ENCODE peak calls at places on chromosomes 12 and 14, in six cellular contexts. One of them, this sample, is unnamed.
A peak's percentile ranks its signal among the peaks of the same experiment; 100 is the strongest.

GRCh38 chr14:91281346-91281745 is 36.8 kb upstream of the GPR68 start:
- DNase-seq in neuronal stem cell: no peak
- DNase-seq in H9: no peak
- DNase-seq in mesenchymal stem cell: no peak
- DNase-seq in IMR-90: peak; percentile 15
- DNase-seq in trophoblast cell: peak; percentile 14
- DNase-seq in this sample: no peak

GRCh38 chr12:87967871-87968270 is 61.3 kb downstream of the C12orf50 start:
- DNase-seq in neuronal stem cell: no peak
- DNase-seq in H9: no peak
- DNase-seq in mesenchymal stem cell: peak; percentile 18
- DNase-seq in IMR-90: no peak
- DNase-seq in trophoblast cell: no peak
- DNase-seq in this sample: no peak

GRCh38 chr12:29067430-29067829 is 81.6 kb upstream of the FAR2 start:
- DNase-seq in neuronal stem cell: no peak
- DNase-seq in H9: no peak
- DNase-seq in mesenchymal stem cell: no peak
- DNase-seq in IMR-90: no peak
- DNase-seq in trophoblast cell: no peak
- DNase-seq in this sample: no peak

GRCh38 chr12:52380271-52380694 is 5.2 kb downstream of the KRT84 start:
- DNase-seq in neuronal stem cell: no peak
- DNase-seq in H9: peak; percentile 81
- DNase-seq in mesenchymal stem cell: peak; percentile 16
- DNase-seq in IMR-90: no peak
- DNase-seq in trophoblast cell: peak; percentile 63
- DNase-seq in this sample: peak; percentile 67

GRCh38 chr14:52015411-52016030 is 26.2 kb downstream of the RTRAF start:
- DNase-seq in neuronal stem cell: no peak
- DNase-seq in H9: peak; percentile 67
- DNase-seq in mesenchymal stem cell: no peak
- DNase-seq in IMR-90: peak; percentile 17
- DNase-seq in trophoblast cell: peak; percentile 43
- DNase-seq in this sample: peak; percentile 61

GRCh38 chr12:49231881-49232650 is 32.8 kb upstream of the TUBA1C start:
- DNase-seq in neuronal stem cell: no peak
- DNase-seq in H9: no peak
- DNase-seq in mesenchymal stem cell: no peak
- DNase-seq in IMR-90: no peak
- DNase-seq in trophoblast cell: no peak
- DNase-seq in this sample: no peak

GRCh38 chr12:12926571-12927071 is 25.3 kb downstream of the GPRC5D start:
- DNase-seq in neuronal stem cell: no peak
- DNase-seq in H9: no peak
- DNase-seq in mesenchymal stem cell: peak; percentile 43
- DNase-seq in IMR-90: no peak
- DNase-seq in trophoblast cell: peak; percentile 83
- DNase-seq in this sample: no peak

GRCh38 chr14:101470266-101470665 is 91.0 kb upstream of the DIO3 start:
- DNase-seq in neuronal stem cell: no peak
- DNase-seq in H9: peak; percentile 16
- DNase-seq in mesenchymal stem cell: no peak
- DNase-seq in IMR-90: no peak
- DNase-seq in trophoblast cell: no peak
- DNase-seq in this sample: no peak

GRCh38 chr14:71588028-71588427 is 344.2 kb upstream of the RGS6 start:
- DNase-seq in neuronal stem cell: no peak
- DNase-seq in H9: no peak
- DNase-seq in mesenchymal stem cell: peak; percentile 25
- DNase-seq in IMR-90: peak; percentile 89
- DNase-seq in trophoblast cell: no peak
- DNase-seq in this sample: no peak

GRCh38 chr12:98856897-98857540 is 211.9 kb downstream of the APAF1 start:
- DNase-seq in neuronal stem cell: peak; percentile 24
- DNase-seq in H9: peak; percentile 91
- DNase-seq in mesenchymal stem cell: no peak
- DNase-seq in IMR-90: no peak
- DNase-seq in trophoblast cell: no peak
- DNase-seq in this sample: peak; percentile 60

GRCh38 chr12:39619660-39620433 is at the start of gene ABCD2:
- DNase-seq in neuronal stem cell: peak; percentile 70
- DNase-seq in H9: peak; percentile 87
- DNase-seq in mesenchymal stem cell: peak; percentile 93
- DNase-seq in IMR-90: peak; percentile 58
- DNase-seq in trophoblast cell: peak; percentile 65
- DNase-seq in this sample: peak; percentile 70

GRCh38 chr14:83071888-83072501 is 1538.3 kb upstream of the SEL1L start:
- DNase-seq in neuronal stem cell: peak; percentile 14
- DNase-seq in H9: no peak
- DNase-seq in mesenchymal stem cell: peak; percentile 38
- DNase-seq in IMR-90: peak; percentile 19
- DNase-seq in trophoblast cell: peak; percentile 38
- DNase-seq in this sample: no peak

GRCh38 chr12:3035815-3036702 is 41.1 kb upstream of the TSPAN9 start:
- DNase-seq in neuronal stem cell: no peak
- DNase-seq in H9: no peak
- DNase-seq in mesenchymal stem cell: no peak
- DNase-seq in IMR-90: peak; percentile 21
- DNase-seq in trophoblast cell: no peak
- DNase-seq in this sample: no peak

GRCh38 chr12:70757830-70758493 is 120.7 kb upstream of the PTPRB start:
- DNase-seq in neuronal stem cell: no peak
- DNase-seq in H9: no peak
- DNase-seq in mesenchymal stem cell: no peak
- DNase-seq in IMR-90: no peak
- DNase-seq in trophoblast cell: no peak
- DNase-seq in this sample: no peak

GRCh38 chr12:75913502-75914110 is 118.0 kb downstream of the PHLDA1 start:
- DNase-seq in neuronal stem cell: no peak
- DNase-seq in H9: no peak
- DNase-seq in mesenchymal stem cell: no peak
- DNase-seq in IMR-90: no peak
- DNase-seq in trophoblast cell: no peak
- DNase-seq in this sample: no peak

GRCh38 chr12:115611477-115611876 is 666.0 kb downstream of the MED13L start:
- DNase-seq in neuronal stem cell: no peak
- DNase-seq in H9: no peak
- DNase-seq in mesenchymal stem cell: no peak
- DNase-seq in IMR-90: no peak
- DNase-seq in trophoblast cell: no peak
- DNase-seq in this sample: no peak

GRCh38 chr12:114774181-114774580 is 90.2 kb upstream of the TBX3 start:
- DNase-seq in neuronal stem cell: no peak
- DNase-seq in H9: no peak
- DNase-seq in mesenchymal stem cell: peak; percentile 88
- DNase-seq in IMR-90: peak; percentile 85
- DNase-seq in trophoblast cell: peak; percentile 99
- DNase-seq in this sample: no peak

GRCh38 chr14:98808494-98809407 is 463.2 kb downstream of the BCL11B start:
- DNase-seq in neuronal stem cell: no peak
- DNase-seq in H9: no peak
- DNase-seq in mesenchymal stem cell: no peak
- DNase-seq in IMR-90: no peak
- DNase-seq in trophoblast cell: peak; percentile 47
- DNase-seq in this sample: no peak

GRCh38 chr14:52012635-52013034 is 23.3 kb downstream of the RTRAF start:
- DNase-seq in neuronal stem cell: no peak
- DNase-seq in H9: no peak
- DNase-seq in mesenchymal stem cell: peak; percentile 41
- DNase-seq in IMR-90: no peak
- DNase-seq in trophoblast cell: no peak
- DNase-seq in this sample: no peak

GRCh38 chr12:1594045-1594294 is 411 bp downstream of the FBXL14 start:
- DNase-seq in neuronal stem cell: no peak
- DNase-seq in H9: peak; percentile 65
- DNase-seq in mesenchymal stem cell: peak; percentile 66
- DNase-seq in IMR-90: no peak
- DNase-seq in trophoblast cell: no peak
- DNase-seq in this sample: no peak
- H4K8ac ChIP-seq in neuronal stem cell: no peak overlapping the region
- H4K8ac ChIP-seq in H9: no peak overlapping the region
- H4K8ac ChIP-seq in mesenchymal stem cell: peak overlapping the region; percentile 92
- H4K8ac ChIP-seq in IMR-90: no peak overlapping the region
- H4K8ac ChIP-seq in trophoblast cell: no peak overlapping the region
- H4K8ac ChIP-seq in this sample: peak overlapping the region; percentile 46

DNA sequence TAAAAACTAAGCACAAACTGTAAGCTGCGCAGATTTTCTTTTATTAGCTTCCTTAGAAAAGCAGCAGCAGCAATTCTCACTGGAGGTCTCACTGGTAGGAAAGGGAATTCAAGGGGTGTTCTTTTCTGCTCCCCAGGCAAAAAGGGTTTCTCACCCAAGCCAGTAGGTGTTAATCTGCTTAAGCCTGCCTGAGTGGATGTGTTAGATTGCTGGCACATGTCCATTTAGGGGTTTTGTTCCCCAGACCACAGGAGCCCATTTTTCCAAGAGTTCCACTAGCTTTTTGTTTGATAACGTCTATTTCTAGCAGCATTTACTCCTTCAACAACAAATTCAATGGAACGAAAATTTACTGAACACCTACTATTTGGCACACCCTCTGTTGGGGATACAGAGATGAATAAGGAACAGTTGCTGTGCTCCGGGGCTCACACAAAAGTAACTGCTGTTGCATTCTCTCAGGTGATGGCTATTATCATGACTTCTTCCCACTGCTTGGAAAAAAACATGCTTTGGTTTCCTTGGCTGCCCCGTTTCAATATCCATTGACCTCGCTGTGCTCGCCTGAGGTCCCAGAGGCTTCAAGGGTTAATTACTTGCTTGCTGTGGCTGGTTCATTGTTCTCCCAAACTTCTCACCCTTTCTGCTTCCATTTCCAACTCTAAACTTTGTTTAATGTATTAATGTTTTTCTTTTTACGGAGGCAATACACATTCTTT is 31.1 kb upstream of the RIC8B start:
- DNase-seq in neuronal stem cell: peak; percentile 26
- DNase-seq in H9: no peak
- DNase-seq in mesenchymal stem cell: no peak
- DNase-seq in IMR-90: no peak
- DNase-seq in trophoblast cell: no peak
- DNase-seq in this sample: no peak
- H4K91ac ChIP-seq in neuronal stem cell: no peak overlapping the region
- H4K91ac ChIP-seq in H9: no peak overlapping the region
- H4K91ac ChIP-seq in mesenchymal stem cell: no peak overlapping the region
- H4K91ac ChIP-seq in IMR-90: no peak overlapping the region
- H4K91ac ChIP-seq in trophoblast cell: no peak overlapping the region
- H4K91ac ChIP-seq in this sample: no peak overlapping the region

GRCh38 chr14:50060871-50061663 is 55.3 kb downstream of the VCPKMT start:
- DNase-seq in neuronal stem cell: no peak
- DNase-seq in H9: no peak
- DNase-seq in mesenchymal stem cell: peak; percentile 97
- DNase-seq in IMR-90: peak; percentile 95
- DNase-seq in trophoblast cell: peak; percentile 76
- DNase-seq in this sample: no peak
- H4K8ac ChIP-seq in neuronal stem cell: no peak overlapping the region
- H4K8ac ChIP-seq in H9: no peak overlapping the region
- H4K8ac ChIP-seq in mesenchymal stem cell: peak overlapping the region; percentile 94
- H4K8ac ChIP-seq in IMR-90: peak overlapping the region; percentile 97
- H4K8ac ChIP-seq in trophoblast cell: peak overlapping the region; percentile 94
- H4K8ac ChIP-seq in this sample: peak overlapping the region; percentile 22

DNA sequence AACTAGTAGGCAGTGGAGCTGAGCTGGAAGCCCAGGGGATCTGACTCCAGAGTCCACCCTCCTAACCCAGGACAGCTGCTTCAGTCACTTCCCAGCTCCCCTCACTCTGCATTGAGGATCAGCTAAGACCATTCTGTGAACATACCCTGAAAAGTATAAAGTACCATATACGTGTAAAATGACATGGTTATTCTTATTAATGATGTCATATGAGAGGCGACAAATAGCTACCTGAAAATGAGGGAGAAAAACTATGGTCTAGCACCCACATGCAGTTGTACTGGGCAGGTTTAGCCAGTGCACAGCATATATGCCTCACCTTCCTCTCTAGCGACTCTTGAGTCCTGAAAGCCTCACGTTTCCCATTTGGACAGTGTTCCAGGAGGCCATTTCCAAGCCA is 461.9 kb downstream of the RAD51B start:
- DNase-seq in neuronal stem cell: no peak
- DNase-seq in H9: no peak
- DNase-seq in mesenchymal stem cell: no peak
- DNase-seq in IMR-90: no peak
- DNase-seq in trophoblast cell: no peak
- DNase-seq in this sample: no peak
- H4K91ac ChIP-seq in neuronal stem cell: no peak overlapping the region
- H4K91ac ChIP-seq in H9: no peak overlapping the region
- H4K91ac ChIP-seq in mesenchymal stem cell: no peak overlapping the region
- H4K91ac ChIP-seq in IMR-90: no peak overlapping the region
- H4K91ac ChIP-seq in trophoblast cell: peak overlapping the region; percentile 63
- H4K91ac ChIP-seq in this sample: no peak overlapping the region

GRCh38 chr14:59320771-59321170 is 132.3 kb downstream of the DAAM1 start:
- DNase-seq in neuronal stem cell: no peak
- DNase-seq in H9: no peak
- DNase-seq in mesenchymal stem cell: no peak
- DNase-seq in IMR-90: no peak
- DNase-seq in trophoblast cell: no peak
- DNase-seq in this sample: no peak

GRCh38 chr14:59317346-59317745 is 128.9 kb downstream of the DAAM1 start:
- DNase-seq in neuronal stem cell: no peak
- DNase-seq in H9: no peak
- DNase-seq in mesenchymal stem cell: no peak
- DNase-seq in IMR-90: no peak
- DNase-seq in trophoblast cell: peak; percentile 91
- DNase-seq in this sample: no peak

GRCh38 chr14:59318908-59319307 is 130.4 kb downstream of the DAAM1 start:
- DNase-seq in neuronal stem cell: no peak
- DNase-seq in H9: no peak
- DNase-seq in mesenchymal stem cell: no peak
- DNase-seq in IMR-90: no peak
- DNase-seq in trophoblast cell: no peak
- DNase-seq in this sample: no peak

GRCh38 chr14:59317782-59318505 is 129.5 kb downstream of the DAAM1 start:
- DNase-seq in neuronal stem cell: no peak
- DNase-seq in H9: no peak
- DNase-seq in mesenchymal stem cell: no peak
- DNase-seq in IMR-90: no peak
- DNase-seq in trophoblast cell: peak; percentile 53
- DNase-seq in this sample: no peak

GRCh38 chr14:59321184-59321952 is 132.9 kb downstream of the DAAM1 start:
- DNase-seq in neuronal stem cell: no peak
- DNase-seq in H9: no peak
- DNase-seq in mesenchymal stem cell: peak; percentile 92
- DNase-seq in IMR-90: peak; percentile 52
- DNase-seq in trophoblast cell: peak; percentile 25
- DNase-seq in this sample: no peak
- H4K8ac ChIP-seq in neuronal stem cell: no peak overlapping the region
- H4K8ac ChIP-seq in H9: no peak overlapping the region
- H4K8ac ChIP-seq in mesenchymal stem cell: no peak overlapping the region
- H4K8ac ChIP-seq in IMR-90: no peak overlapping the region
- H4K8ac ChIP-seq in trophoblast cell: no peak overlapping the region
- H4K8ac ChIP-seq in this sample: no peak overlapping the region